ENCODE peak calls at places on chromosomes 13 and 19, in seven cellular contexts. M, A, W, S, T, J and Q are unnamed samples.

GRCh38 chr19:16836115-16836905 is 7.1 kb downstream of the SIN3B start:
- DNase-seq in M (no peak), A (peak; percentile 24), W (no peak), S (no peak), T (no peak), J (no peak), Q (no peak)

GRCh38 chr19:42074513-42075363 is 1.2 kb upstream of the ZNF574 start:
- DNase-seq in M (peak; percentile 44), A (peak; percentile 43), W (no peak), S (peak; percentile 73), T (no peak), J (peak; percentile 68), Q (no peak)

GRCh38 chr13:99766641-99767045 is 204.9 kb downstream of the ZIC5 start:
- DNase-seq in M (no peak), A (no peak), W (no peak), S (no peak), T (peak; percentile 6), J (no peak), Q (no peak)

GRCh38 chr19:56314018-56314583 is 538 bp downstream of the ZSCAN5A start:
- DNase-seq in M (no peak), A (no peak), W (no peak), S (no peak), T (peak; percentile 67), J (no peak), Q (no peak)

GRCh38 chr19:52200044-52200443 is 10.2 kb downstream of the PPP2R1A start:
- DNase-seq in M (peak; percentile 62), A (no peak), W (no peak), S (no peak), T (no peak), J (no peak), Q (peak; percentile 84)

GRCh38 chr19:4506449-4507149 is 11.7 kb downstream of the PLIN4 start:
- DNase-seq in M (no peak), A (no peak), W (no peak), S (no peak), T (no peak), J (no peak), Q (no peak)

GRCh38 chr13:106468207-106468606 is 67.3 kb downstream of the EFNB2 start:
- DNase-seq in M (no peak), A (no peak), W (peak; percentile 66), S (no peak), T (no peak), J (no peak), Q (no peak)

GRCh38 chr19:28913626-28914025 is 299.3 kb downstream of the UQCRFS1 start:
- DNase-seq in M (no peak), A (no peak), W (no peak), S (no peak), T (no peak), J (no peak), Q (no peak)

GRCh38 chr13:27383104-27383921 is 41.1 kb upstream of the GTF3A start:
- DNase-seq in M (no peak), A (no peak), W (no peak), S (peak; percentile 12), T (peak; percentile 67), J (peak; percentile 66), Q (no peak)

GRCh38 chr13:26539738-26540292 is 17.7 kb upstream of the WASF3 start:
- DNase-seq in M (no peak), A (peak; percentile 16), W (no peak), S (no peak), T (no peak), J (no peak), Q (no peak)

GRCh38 chr13:99655351-99656091 is 154.2 kb downstream of the TM9SF2 start:
- DNase-seq in M (no peak), A (no peak), W (no peak), S (no peak), T (peak; percentile 72), J (peak; percentile 96), Q (no peak)

GRCh38 chr19:18763674-18764590 is 27.2 kb downstream of the COMP start:
- DNase-seq in M (no peak), A (no peak), W (no peak), S (peak; percentile 67), T (no peak), J (no peak), Q (no peak)
- TF ChIP-seq EP300 in M (no peak), A (no peak), W (no peak), S (no peak), T (no peak), J (no peak), Q (no peak)

GRCh38 chr13:98512774-98513327 is 64.1 kb downstream of the STK24 start:
- DNase-seq in M (no peak), A (no peak), W (no peak), S (no peak), T (no peak), J (no peak), Q (no peak)

GRCh38 chr13:98508280-98509074 is 68.4 kb downstream of the STK24 start:
- DNase-seq in M (no peak), A (no peak), W (no peak), S (no peak), T (peak; percentile 35), J (peak; percentile 48), Q (no peak)

GRCh38 chr13:98509271-98510155 is 67.4 kb downstream of the STK24 start:
- DNase-seq in M (peak; percentile 47), A (peak; percentile 76), W (peak; percentile 66), S (peak; percentile 82), T (peak; percentile 30), J (peak; percentile 76), Q (no peak)

GRCh38 chr13:98511435-98511834 is 65.5 kb downstream of the STK24 start:
- DNase-seq in M (no peak), A (no peak), W (no peak), S (no peak), T (no peak), J (no peak), Q (no peak)

DNA sequence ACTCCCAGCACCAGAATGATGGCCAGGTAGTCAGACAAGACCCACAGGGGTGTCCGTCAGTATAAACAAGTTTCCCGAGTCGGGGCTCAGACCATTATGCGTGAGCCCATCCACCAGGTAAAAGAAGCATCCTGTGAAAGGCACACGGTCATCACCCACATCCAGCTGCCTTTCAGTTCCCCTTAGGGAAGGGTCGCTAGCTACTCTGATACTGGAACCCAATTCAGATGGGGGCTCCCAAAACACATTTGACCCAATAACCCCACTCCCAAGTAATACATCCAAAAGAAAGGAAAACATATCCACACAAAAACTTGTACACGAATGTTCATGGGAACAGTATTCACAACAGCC is 66.8 kb downstream of the STK24 start:
- DNase-seq in M (no peak), A (no peak), W (no peak), S (no peak), T (no peak), J (no peak), Q (no peak)
- H3K27ac ChIP-seq in M (no peak overlapping the region), A (peak overlapping the region; percentile 68), W (peak overlapping the region; percentile 69), S (peak overlapping the region; percentile 95), T (no peak overlapping the region), J (peak overlapping the region; percentile 82), Q (peak overlapping the region; percentile 82)

GRCh38 chr19:18366027-18366435 is 19.9 kb upstream of the GDF15 start:
- DNase-seq in M (no peak), A (no peak), W (no peak), S (no peak), T (no peak), J (no peak), Q (no peak)

GRCh38 chr19:18361646-18362045 is 21.2 kb downstream of the PGPEP1 start:
- DNase-seq in M (no peak), A (no peak), W (no peak), S (no peak), T (no peak), J (no peak), Q (no peak)

GRCh38 chr19:18363787-18364186 is 22.2 kb upstream of the GDF15 start:
- DNase-seq in M (peak; percentile 34), A (no peak), W (no peak), S (no peak), T (no peak), J (no peak), Q (no peak)

GRCh38 chr19:18364826-18365528 is 21.0 kb upstream of the GDF15 start:
- DNase-seq in M (peak; percentile 81), A (peak; percentile 90), W (peak; percentile 92), S (peak; percentile 56), T (peak; percentile 97), J (peak; percentile 98), Q (peak; percentile 87)

DNA sequence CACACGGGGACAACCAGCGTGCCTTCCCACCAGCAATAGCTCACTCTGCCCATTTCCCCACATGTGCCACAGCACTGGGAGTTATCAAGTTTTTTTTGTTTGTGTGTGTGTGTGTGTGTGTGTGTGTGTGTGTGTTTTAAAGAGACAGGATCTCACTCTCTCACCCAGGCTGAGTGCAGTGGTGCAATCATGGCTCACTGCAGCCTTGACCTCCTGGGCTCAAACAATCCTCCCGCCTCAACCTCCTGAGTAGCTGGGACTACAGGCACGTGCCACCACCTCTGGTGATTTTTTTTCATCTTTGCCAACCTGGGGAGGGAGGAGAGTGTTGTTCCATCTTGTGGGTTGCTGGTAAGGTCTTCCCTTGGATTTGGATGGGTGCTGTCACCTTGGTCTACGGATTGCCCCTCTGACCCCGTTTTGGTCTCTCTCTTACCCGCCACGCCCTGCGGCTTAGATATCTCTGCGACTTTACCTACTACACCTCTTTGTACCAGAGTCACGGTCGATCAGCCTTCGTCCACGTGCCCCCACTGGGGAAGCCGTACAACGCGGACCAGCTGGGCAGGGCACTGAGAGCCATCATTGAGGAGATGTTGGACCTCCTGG is 22.6 kb downstream of the PGPEP1 start:
- DNase-seq in M (peak; percentile 43), A (no peak), W (no peak), S (no peak), T (peak; percentile 54), J (peak; percentile 45), Q (no peak)
- TF ChIP-seq EP300 in M (no peak), A (no peak), W (no peak), S (no peak), T (no peak), J (no peak), Q (no peak)

GRCh38 chr19:38528931-38529330 is 88.8 kb downstream of the MAP4K1 start:
- DNase-seq in M (no peak), A (no peak), W (no peak), S (no peak), T (no peak), J (no peak), Q (no peak)

GRCh38 chr19:38526430-38526829 is 91.3 kb downstream of the MAP4K1 start:
- DNase-seq in M (no peak), A (no peak), W (no peak), S (no peak), T (no peak), J (no peak), Q (no peak)

GRCh38 chr19:38527466-38528136 is 90.2 kb downstream of the MAP4K1 start:
- DNase-seq in M (no peak), A (no peak), W (no peak), S (peak; percentile 76), T (no peak), J (peak; percentile 55), Q (no peak)

GRCh38 chr19:38529610-38530009 is 88.1 kb downstream of the MAP4K1 start:
- DNase-seq in M (no peak), A (no peak), W (no peak), S (no peak), T (no peak), J (no peak), Q (no peak)

DNA sequence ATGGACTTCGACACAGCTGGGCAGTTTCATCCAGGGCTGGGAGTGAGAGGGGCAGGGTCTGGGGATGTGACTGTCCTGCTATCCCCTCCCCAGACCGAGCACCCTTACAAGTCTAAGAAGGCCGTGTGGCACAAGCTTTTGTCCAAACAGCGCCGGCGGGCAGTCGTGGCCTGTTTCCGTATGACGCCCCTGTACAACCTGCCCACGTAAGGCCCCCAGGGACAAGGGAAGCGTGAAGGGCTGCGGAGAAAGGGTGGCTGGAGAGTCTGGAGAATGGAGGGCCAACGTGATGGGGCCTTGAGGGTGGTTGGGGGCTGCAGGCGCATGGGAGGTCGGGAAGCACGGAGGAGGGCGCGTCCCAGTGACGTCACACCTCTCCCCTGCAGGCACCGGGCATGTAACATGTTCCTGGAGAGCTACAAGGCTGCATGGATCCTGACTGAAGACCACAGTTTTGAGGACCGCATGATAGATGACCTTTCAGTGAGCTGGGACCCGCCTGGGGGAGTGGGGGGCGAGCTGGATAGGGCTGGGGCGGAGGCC is 89.5 kb downstream of the MAP4K1 start:
- DNase-seq in M (no peak), A (no peak), W (no peak), S (no peak), T (no peak), J (peak; percentile 54), Q (no peak)
- H3K27ac ChIP-seq in M (no peak overlapping the region), A (no peak overlapping the region), W (no peak overlapping the region), S (no peak overlapping the region), T (no peak overlapping the region), J (peak overlapping the region; percentile 15), Q (no peak overlapping the region)